ENCODE peak calls at places on chromosomes 6 and 20, in four cellular contexts. X is progenitor cell of endocrine pancreas, W is heart left ventricle, C is OCI-LY7. L is an unnamed sample.

GRCh38 chr20:33945391-33946079 is 48.2 kb upstream of the RALY start:
- DNase-seq in C (no peak), X (no peak), W (no peak), L (no peak)

GRCh38 chr6:169045486-169045885 is 208.2 kb downstream of the THBS2 start:
- DNase-seq in C (no peak), X (no peak), W (no peak), L (no peak)

GRCh38 chr6:53335224-53335994 is 13.3 kb downstream of the ELOVL5 start:
- DNase-seq in W (no peak), C (peak), X (no peak), L (no peak)

GRCh38 chr20:24781061-24781980 is 167.7 kb upstream of the CST7 start:
- DNase-seq in X (no peak), C (peak), W (no peak), L (no peak)

GRCh38 chr20:63956664-63957003 is 418 bp upstream of the UCKL1 start:
- DNase-seq in X (no peak), W (no peak), C (no peak), L (no peak)

GRCh38 chr6:692858-693736 is at the start of gene EXOC2:
- DNase-seq in C (peak), X (peak), W (peak), L (peak)

GRCh38 chr6:16591681-16592549 is 169.3 kb downstream of the ATXN1 start:
- DNase-seq in C (peak), W (no peak), X (no peak), L (no peak)

GRCh38 chr6:166647896-166648295 is 20.8 kb upstream of the RPS6KA2 start:
- DNase-seq in W (no peak), C (no peak), X (no peak), L (no peak)

GRCh38 chr6:170405311-170405975 is 98.9 kb downstream of the FAM120B start:
- DNase-seq in X (no peak), W (no peak), C (no peak), L (no peak)

GRCh38 chr6:151205971-151206600 is 33.7 kb upstream of the AKAP12 start:
- DNase-seq in X (no peak), W (no peak), C (no peak), L (no peak)

GRCh38 chr6:73006161-73006560 is 219.1 kb downstream of the KHDC1L start:
- DNase-seq in C (no peak), X (no peak), W (no peak), L (no peak)

GRCh38 chr20:49775229-49775693 is 37.4 kb upstream of the SLC9A8 start:
- DNase-seq in W (peak), X (no peak), C (no peak), L (no peak)

GRCh38 chr6:126820617-126821016 is 297.9 kb upstream of the RSPO3 start:
- DNase-seq in X (no peak), C (no peak), W (no peak), L (no peak)

GRCh38 chr6:145749632-145750031 is 14.3 kb upstream of the EPM2A start:
- DNase-seq in X (no peak), C (no peak), W (no peak), L (no peak)
- TF ChIP-seq CTCF in X (no peak), C (no peak), W (no peak), L (no peak)

DNA sequence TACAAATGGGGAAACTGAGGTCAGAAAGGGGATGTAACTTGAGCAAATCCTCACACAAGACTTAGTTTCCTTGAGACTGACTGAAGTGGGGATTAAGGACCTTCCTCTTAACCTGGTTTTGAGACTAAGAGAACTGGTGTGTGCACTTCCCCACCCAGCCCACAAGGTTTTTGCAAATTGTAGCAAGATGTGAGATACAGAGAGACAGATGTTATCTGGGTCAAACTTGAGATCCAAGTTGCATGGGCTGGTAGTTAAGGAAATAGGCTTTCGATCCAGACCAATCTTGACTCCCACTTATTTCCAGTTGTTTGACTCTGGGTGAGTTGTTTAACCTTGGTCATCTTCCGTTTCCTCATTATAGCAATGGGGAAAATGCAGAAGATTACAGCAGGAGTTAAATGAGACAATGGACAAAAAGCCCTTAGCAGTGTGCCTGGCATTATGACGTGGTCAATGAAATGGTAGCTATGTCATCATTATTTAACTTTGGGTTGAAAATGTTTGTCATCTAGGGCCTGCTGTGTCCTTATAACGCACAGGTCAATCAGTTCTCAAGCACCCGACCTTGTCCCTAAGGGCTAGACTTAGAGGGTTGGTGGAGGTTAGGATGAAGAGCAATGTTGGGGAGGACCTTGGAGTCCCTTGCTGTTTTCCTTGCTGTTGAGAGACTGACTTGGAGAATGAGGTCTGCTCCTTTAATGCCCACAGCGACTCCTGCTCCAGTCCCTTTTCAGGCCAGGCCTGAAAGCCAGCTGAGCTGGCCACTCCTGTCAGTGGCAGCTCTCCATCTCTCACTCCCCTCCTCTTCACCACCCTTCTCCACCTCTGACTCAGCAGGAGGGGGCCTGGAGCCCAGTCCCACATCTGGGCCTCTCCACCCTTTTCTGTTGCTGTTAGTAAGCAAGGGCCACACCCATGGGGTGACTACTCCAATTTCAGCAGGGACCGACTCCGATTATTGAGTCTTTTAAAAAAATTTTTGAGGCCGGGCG is 1.9 kb downstream of the SNX21 start:
- DNase-seq in X (no peak), W (peak), C (no peak), L (no peak)
- TF ChIP-seq CTCF in X (no peak), W (no peak), C (no peak), L (no peak)

GRCh38 chr20:46696791-46697279 is 7.6 kb upstream of the TP53RK start:
- DNase-seq in C (peak), W (no peak), X (no peak), L (no peak)
- TF ChIP-seq CTCF in C (no peak), W (no peak), X (no peak), L (no peak)

GRCh38 chr20:14757728-14758127 is 420.3 kb upstream of the FLRT3 start:
- DNase-seq in W (no peak), C (no peak), X (no peak), L (no peak)

GRCh38 chr20:14765370-14765701 is 427.9 kb upstream of the FLRT3 start:
- DNase-seq in C (no peak), W (no peak), X (no peak), L (no peak)

GRCh38 chr20:14764511-14765369 is 427.3 kb upstream of the FLRT3 start:
- DNase-seq in X (no peak), C (no peak), W (no peak), L (no peak)

GRCh38 chr20:14761903-14762302 is 424.5 kb upstream of the FLRT3 start:
- DNase-seq in C (no peak), W (no peak), X (no peak), L (no peak)
- TF ChIP-seq CTCF in C (no peak), W (no peak), X (peak), L (no peak)

DNA sequence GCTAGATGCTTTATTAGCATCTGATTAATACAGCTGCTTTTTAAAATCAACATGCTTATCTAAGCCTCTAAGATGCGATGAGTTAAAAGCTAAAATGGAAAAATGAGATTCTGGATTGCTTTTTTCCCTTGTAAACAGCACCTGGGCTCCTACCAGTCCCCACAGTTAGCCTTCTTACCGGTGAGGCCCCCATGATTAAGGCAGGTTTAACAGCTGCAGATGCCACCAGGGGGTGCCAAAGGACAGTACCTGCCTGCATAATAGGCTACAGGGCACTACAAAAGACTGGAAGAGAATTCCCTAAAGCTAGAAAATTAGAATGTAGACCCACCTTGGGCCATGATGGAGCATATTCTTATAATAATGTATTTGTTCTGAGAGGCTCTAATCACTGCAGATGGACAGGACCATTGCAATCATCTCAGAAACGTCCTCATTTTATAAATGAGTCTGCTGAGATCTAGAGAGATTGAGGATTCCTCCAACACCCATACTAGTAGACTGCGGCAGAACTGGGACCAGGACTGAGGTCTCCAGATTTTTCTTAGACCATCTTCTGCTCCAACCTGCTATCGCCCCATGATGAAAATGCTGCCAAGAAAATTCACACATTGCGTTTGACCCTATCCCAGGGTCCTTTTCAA is 148.7 kb downstream of the RPS12 start:
- DNase-seq in C (peak), X (peak), W (peak), L (peak)
- TF ChIP-seq CTCF in C (peak), X (peak), W (peak), L (peak)

GRCh38 chr6:160755168-160755567 is 53.1 kb downstream of the PLG start:
- DNase-seq in C (no peak), W (no peak), X (no peak), L (no peak)

GRCh38 chr6:160756021-160756420 is 54.0 kb downstream of the PLG start:
- DNase-seq in X (no peak), W (no peak), C (no peak), L (no peak)

GRCh38 chr6:160750276-160750689 is 48.2 kb downstream of the PLG start:
- DNase-seq in X (peak), W (no peak), C (peak), L (no peak)
- TF ChIP-seq CTCF in X (peak), W (peak), C (peak), L (no peak)

GRCh38 chr6:33407132-33407718 is 3.6 kb upstream of the PHF1 start:
- DNase-seq in X (no peak), W (no peak), C (no peak), L (no peak)
- TF ChIP-seq CTCF in X (peak), W (peak), C (peak), L (no peak)

L was measured in mesothelial cell of epicardium.